ENCODE peak calls at places on chromosome 12, in five cellular contexts. G is transverse colon, F is astrocyte of the spinal cord, S is GM13977, E is choroid plexus epithelial cell. L is an unnamed sample.
A peak's percentile ranks its signal among the peaks of the same experiment; 100 is the strongest.

GRCh38 chr12:117155278-117156060 is 34.8 kb downstream of the FBXO21 start:
- DNase-seq in G (peak; percentile 52), F (peak; percentile 37), S (peak; percentile 82), E (peak; percentile 39), L (peak; percentile 35)

GRCh38 chr12:107223816-107224215 is 130.5 kb upstream of the CRY1 start:
- DNase-seq in G (no peak), F (no peak), S (no peak), E (peak; percentile 33), L (peak; percentile 72)

GRCh38 chr12:5003025-5003666 is 40.5 kb upstream of the KCNA5 start:
- DNase-seq in G (peak; percentile 68), F (peak; percentile 39), S (peak; percentile 72), E (peak; percentile 71), L (peak; percentile 44)

GRCh38 chr12:75658826-75659823 is 147.7 kb upstream of the KRR1 start:
- DNase-seq in G (no peak), F (peak; percentile 90), S (no peak), E (peak; percentile 81), L (peak; percentile 86)

GRCh38 chr12:47034661-47035060 is 44.8 kb upstream of the PCED1B start:
- DNase-seq in G (no peak), F (peak; percentile 60), S (no peak), E (peak; percentile 56), L (no peak)

GRCh38 chr12:75641031-75641780 is 129.8 kb upstream of the KRR1 start:
- DNase-seq in G (peak; percentile 8), F (peak; percentile 95), S (peak; percentile 46), E (peak; percentile 97), L (peak; percentile 47)

GRCh38 chr12:64042901-64043300 is 179.2 kb downstream of the KICS2 start:
- DNase-seq in G (no peak), F (peak; percentile 55), S (no peak), E (peak; percentile 84), L (peak; percentile 76)

GRCh38 chr12:122035292-122035691 is 13.6 kb downstream of the BCL7A start:
- DNase-seq in G (no peak), F (no peak), S (no peak), E (no peak), L (no peak)

GRCh38 chr12:120584343-120585149 is 3.3 kb upstream of the POP5 start:
- DNase-seq in G (peak; percentile 84), F (no peak), S (peak; percentile 60), E (no peak), L (peak; percentile 58)

GRCh38 chr12:52522346-52523011 is 2.3 kb upstream of the KRT5 start:
- DNase-seq in G (no peak), F (no peak), S (no peak), E (peak; percentile 10), L (no peak)

GRCh38 chr12:104569348-104570173 is 112.8 kb downstream of the CHST11 start:
- DNase-seq in G (peak; percentile 59), F (no peak), S (peak; percentile 57), E (peak; percentile 54), L (no peak)

GRCh38 chr12:94152292-94153083 is 4.1 kb downstream of the PLXNC1 start:
- DNase-seq in G (no peak), F (no peak), S (no peak), E (no peak), L (no peak)

GRCh38 chr12:39368096-39368495 is 74.8 kb downstream of the KIF21A start:
- DNase-seq in G (no peak), F (no peak), S (no peak), E (no peak), L (peak; percentile 6)

GRCh38 chr12:54216580-54217308 is 28.0 kb upstream of the SMUG1 start:
- DNase-seq in G (peak; percentile 78), F (peak; percentile 79), S (peak; percentile 74), E (peak; percentile 83), L (peak; percentile 89)

GRCh38 chr12:51970904-51971646 is 19.6 kb downstream of the ACVR1B start:
- DNase-seq in G (peak; percentile 24), F (peak; percentile 62), S (peak; percentile 74), E (peak; percentile 63), L (no peak)

GRCh38 chr12:88490425-88490824 is 89.8 kb downstream of the KITLG start:
- DNase-seq in G (no peak), F (no peak), S (no peak), E (no peak), L (no peak)

GRCh38 chr12:81722004-81722403 is 37.1 kb downstream of the PPFIA2 start:
- DNase-seq in G (no peak), F (peak; percentile 7), S (no peak), E (peak; percentile 13), L (no peak)

GRCh38 chr12:98578821-98579220 is 14.7 kb upstream of the SLC25A3 start:
- DNase-seq in G (peak; percentile 21), F (peak; percentile 55), S (no peak), E (peak; percentile 85), L (no peak)

GRCh38 chr12:32471601-32472001 is 72.2 kb downstream of the FGD4 start:
- DNase-seq in G (no peak), F (no peak), S (no peak), E (no peak), L (peak; percentile 49)

GRCh38 chr12:49046129-49046895 is 14.3 kb downstream of the KMT2D start:
- DNase-seq in G (no peak), F (no peak), S (no peak), E (no peak), L (no peak)

GRCh38 chr12:48197967-48198618 is 5.0 kb downstream of the OR10AD1 start:
- DNase-seq in G (peak; percentile 97), F (peak; percentile 94), S (peak; percentile 93), E (peak; percentile 97), L (peak; percentile 91)

GRCh38 chr12:13205809-13206559 is 9.5 kb downstream of the EMP1 start:
- DNase-seq in G (no peak), F (peak; percentile 99), S (no peak), E (peak; percentile 97), L (peak; percentile 98)

GRCh38 chr12:44317651-44318126 is 481.8 kb downstream of the TMEM117 start:
- DNase-seq in G (no peak), F (peak; percentile 17), S (peak; percentile 20), E (peak; percentile 27), L (peak; percentile 10)

GRCh38 chr12:91316825-91317224 is 134.2 kb upstream of the DCN start:
- DNase-seq in G (no peak), F (peak; percentile 45), S (no peak), E (peak; percentile 52), L (peak; percentile 26)

DNA sequence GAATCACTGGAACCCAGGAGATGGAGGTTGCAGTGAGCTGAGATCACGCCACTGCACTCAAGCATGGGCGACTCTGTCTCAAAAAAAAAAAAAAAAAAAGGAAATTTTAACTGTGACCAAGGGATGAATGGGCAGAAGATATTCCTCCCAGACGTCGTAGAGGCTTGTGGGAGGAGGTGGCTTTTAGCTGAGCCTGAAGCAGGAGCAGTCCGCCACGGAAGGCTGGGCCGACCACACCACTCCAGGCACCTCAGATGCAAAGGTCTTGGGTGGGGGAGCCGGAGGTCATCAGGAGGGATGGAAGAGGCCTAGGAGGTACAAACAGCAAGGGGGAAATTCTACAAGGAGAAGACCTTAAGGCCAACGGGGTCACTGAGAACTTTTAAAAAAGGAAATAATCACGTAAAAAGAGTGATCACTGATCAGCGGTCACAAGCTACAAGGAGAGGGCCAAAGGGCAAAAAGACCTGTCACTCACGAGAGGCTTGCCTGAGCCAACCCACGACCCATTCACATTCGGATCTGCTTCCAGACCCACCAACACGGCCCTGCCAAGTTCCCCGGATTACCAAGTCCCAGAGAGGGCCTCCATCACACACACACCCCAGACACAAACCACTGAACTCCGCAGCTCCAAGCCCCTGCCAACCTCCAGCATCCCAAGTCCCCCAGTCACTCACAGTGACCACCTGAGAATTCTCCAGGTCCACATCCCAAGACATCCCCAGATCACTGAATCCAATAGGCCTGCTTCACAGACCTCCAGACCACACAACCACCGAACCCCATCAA is 3.5 kb downstream of the ZNF605 start:
- DNase-seq in G (no peak), F (no peak), S (no peak), E (no peak), L (no peak)
- TF ChIP-seq CTCF in G (no peak), F (no peak), S (no peak), E (no peak), L (no peak)

DNA sequence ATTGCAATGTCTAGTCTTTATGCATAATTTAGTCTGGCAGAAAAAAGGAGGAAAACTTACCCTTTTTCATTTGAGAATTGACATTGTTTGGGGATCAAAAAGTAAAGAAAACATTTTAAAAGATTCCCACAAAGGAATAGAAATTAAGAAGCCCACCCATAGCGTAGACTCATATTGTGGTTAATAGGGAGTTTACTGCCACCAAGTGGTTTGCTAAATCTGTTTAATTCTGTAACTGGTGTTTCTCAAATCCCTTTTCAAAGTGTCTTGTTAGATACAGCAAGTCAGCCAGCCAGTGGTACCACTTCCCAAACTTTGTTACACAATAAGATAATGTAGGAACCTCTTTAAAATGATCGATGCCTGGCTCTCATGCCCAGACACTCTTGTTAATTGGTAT is 180.3 kb downstream of the IPO8 start:
- DNase-seq in G (no peak), F (peak; percentile 37), S (no peak), E (peak; percentile 60), L (peak; percentile 2)
- TF ChIP-seq CTCF in G (no peak), F (peak; percentile 38), S (no peak), E (peak; percentile 37), L (peak; percentile 11)

GRCh38 chr12:70077441-70077840 is 165.8 kb upstream of the CNOT2 start:
- DNase-seq in G (no peak), F (no peak), S (no peak), E (no peak), L (no peak)

GRCh38 chr12:70078161-70078560 is 165.1 kb upstream of the CNOT2 start:
- DNase-seq in G (no peak), F (no peak), S (no peak), E (no peak), L (no peak)

GRCh38 chr12:70080577-70080976 is 162.7 kb upstream of the CNOT2 start:
- DNase-seq in G (no peak), F (no peak), S (no peak), E (no peak), L (no peak)

GRCh38 chr12:70083677-70084020 is 159.6 kb upstream of the CNOT2 start:
- DNase-seq in G (no peak), F (no peak), S (no peak), E (no peak), L (no peak)

DNA sequence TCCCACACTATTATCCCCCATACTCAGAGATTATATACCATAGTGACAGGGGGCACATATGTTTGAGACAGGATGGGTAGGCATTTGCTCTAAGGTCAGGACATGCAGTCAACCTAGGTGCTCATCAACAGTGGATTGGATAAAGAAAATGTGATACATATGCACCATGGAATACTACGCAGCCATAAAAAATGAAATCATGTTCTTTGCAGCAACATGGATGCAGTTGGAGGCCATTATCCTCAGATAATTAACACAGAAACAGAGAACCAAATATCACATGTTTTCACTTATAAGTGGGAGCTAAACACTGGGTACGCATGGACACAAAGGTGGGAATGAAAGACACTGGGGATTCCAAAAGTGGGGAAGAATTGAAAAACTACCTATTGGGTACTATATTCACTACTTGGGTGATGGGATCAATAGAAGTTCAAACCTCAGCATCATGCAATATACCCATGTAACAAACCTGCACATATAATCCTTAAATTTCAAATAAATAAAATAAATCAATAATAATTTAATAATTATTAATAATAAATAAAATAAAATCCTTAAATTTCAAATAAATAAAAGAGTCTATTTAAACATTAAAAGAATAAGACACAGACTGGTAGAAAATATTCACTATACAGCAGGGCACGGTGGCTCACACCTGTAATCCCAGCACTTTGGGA is 160.1 kb upstream of the CNOT2 start:
- DNase-seq in G (no peak), F (no peak), S (no peak), E (no peak), L (no peak)
- TF ChIP-seq CTCF in G (no peak), F (no peak), S (no peak), E (no peak), L (no peak)

GRCh38 chr12:41264281-41264680 is 76.2 kb downstream of the PDZRN4 start:
- DNase-seq in G (no peak), F (peak; percentile 12), S (peak; percentile 18), E (peak; percentile 25), L (no peak)
- TF ChIP-seq CTCF in G (no peak), F (peak; percentile 36), S (peak; percentile 30), E (peak; percentile 51), L (peak; percentile 10)

L was measured in foreskin fibroblast.